ENCODE peak calls at places on chromosomes 11 and 22, in ten cellular contexts. E is GM12878, F is body of pancreas, H is heart left ventricle, G is A549, A is right lobe of liver, Z is HepG2, V is HCT116, U is gastrocnemius medialis, M is K562. P is an unnamed sample. For H3K4me1, the result is how much of the 10 kb centered on the place peaks cover.

GRCh38 chr11:82907376-82907775 is 5.8 kb downstream of the DDIAS start:
- ATAC-seq in M (no peak), V (no peak), G (no peak), A (no peak), Z (no peak), U (no peak), H (no peak), E (no peak), F (no peak), P (no peak)

GRCh38 chr22:50245214-50246072 is 620 bp upstream of the TUBGCP6 start:
- ATAC-seq in V (peak), G (peak), U (peak), H (peak), Z (peak), M (peak), F (peak), E (peak), A (peak), P (no peak)

GRCh38 chr22:32999039-32999861 is 58.9 kb downstream of the SYN3 start:
- ATAC-seq in A (no peak), G (no peak), F (no peak), E (no peak), U (no peak), Z (no peak), V (no peak), M (no peak), H (no peak), P (no peak)

GRCh38 chr11:132312161-132312560 is 941.7 kb downstream of the NTM start:
- ATAC-seq in F (no peak), H (no peak), G (no peak), V (no peak), U (no peak), A (no peak), Z (no peak), M (no peak), E (peak), P (no peak)

GRCh38 chr22:48786679-48786996 is 1041.0 kb downstream of the BRD1 start:
- ATAC-seq in U (no peak), F (no peak), H (no peak), E (no peak), Z (peak), G (no peak), A (peak), M (no peak), V (no peak), P (no peak)

GRCh38 chr11:132658696-132659095 is 873.6 kb downstream of the OPCML start:
- ATAC-seq in M (no peak), A (no peak), E (no peak), H (no peak), V (no peak), F (no peak), Z (no peak), U (no peak), G (no peak), P (no peak)

GRCh38 chr11:35033011-35033410 is 106.0 kb upstream of the CD44 start:
- ATAC-seq in F (no peak), A (no peak), V (no peak), U (no peak), M (no peak), H (no peak), E (no peak), G (no peak), Z (no peak), P (no peak)

GRCh38 chr11:20041499-20041898 is 118.8 kb downstream of the DBX1 start:
- ATAC-seq in E (no peak), U (no peak), M (no peak), V (no peak), F (no peak), Z (no peak), H (no peak), G (no peak), A (peak), P (no peak)

GRCh38 chr22:35629406-35630234 is 12.5 kb upstream of the MB start:
- ATAC-seq in U (no peak), Z (no peak), F (peak), G (peak), M (no peak), A (no peak), V (peak), E (peak), H (peak), P (peak)

GRCh38 chr11:74627381-74627780 is 35.0 kb downstream of the POLD3 start:
- ATAC-seq in A (no peak), G (no peak), U (no peak), E (peak), F (no peak), M (no peak), H (no peak), Z (no peak), V (no peak), P (no peak)

GRCh38 chr11:408154-409007 is 6.4 kb downstream of the SIGIRR start:
- ATAC-seq in V (no peak), U (no peak), H (no peak), M (no peak), F (no peak), E (no peak), Z (peak), G (no peak), A (no peak), P (no peak)

GRCh38 chr11:73521621-73522020 is 76.3 kb downstream of the FAM168A start:
- ATAC-seq in G (no peak), A (no peak), H (no peak), M (no peak), F (no peak), E (peak), Z (no peak), U (no peak), V (peak), P (no peak)

GRCh38 chr11:103164093-103164796 is 55.0 kb downstream of the DYNC2H1 start:
- ATAC-seq in E (no peak), F (peak), H (no peak), V (no peak), M (no peak), U (no peak), G (no peak), Z (no peak), A (no peak), P (no peak)

GRCh38 chr11:32671051-32671450 is 87.4 kb downstream of the EIF3M start:
- ATAC-seq in V (no peak), Z (no peak), U (no peak), M (no peak), A (no peak), F (no peak), G (no peak), E (no peak), H (peak), P (no peak)

GRCh38 chr11:88348870-88349269 is 11.3 kb upstream of the CTSC start:
- ATAC-seq in M (peak), H (no peak), A (no peak), G (no peak), E (no peak), F (no peak), V (no peak), U (peak), Z (no peak), P (no peak)

GRCh38 chr11:78319453-78319955 is 98.1 kb downstream of the GAB2 start:
- ATAC-seq in F (no peak), U (no peak), E (no peak), A (no peak), M (peak), V (no peak), G (no peak), Z (no peak), H (peak), P (no peak)

GRCh38 chr11:40118780-40119179 is 1340.7 kb downstream of the LRRC4C start:
- ATAC-seq in V (no peak), Z (no peak), M (no peak), U (no peak), G (no peak), F (no peak), E (no peak), H (no peak), A (no peak), P (no peak)

GRCh38 chr11:80083561-80083960 is 642.7 kb upstream of the TENM4 start:
- ATAC-seq in H (no peak), V (no peak), A (no peak), U (no peak), F (no peak), M (no peak), G (no peak), E (no peak), Z (no peak), P (no peak)

GRCh38 chr11:131928992-131929391 is 558.6 kb downstream of the NTM start:
- ATAC-seq in E (peak), U (no peak), F (no peak), Z (no peak), H (no peak), M (no peak), G (no peak), V (no peak), A (peak), P (no peak)

GRCh38 chr22:30574095-30574981 is at the start of gene GAL3ST1:
- ATAC-seq in U (no peak), G (peak), E (no peak), H (peak), Z (peak), M (no peak), A (peak), V (peak), F (peak), P (no peak)

GRCh38 chr11:67468509-67468834 is 579 bp downstream of the TMEM134 start:
- ATAC-seq in Z (peak), H (no peak), V (peak), F (peak), M (no peak), A (no peak), E (peak), U (no peak), G (peak), P (no peak)

GRCh38 chr11:6666302-6667183 is 10.9 kb upstream of the DCHS1 start:
- ATAC-seq in A (no peak), V (no peak), M (no peak), U (no peak), E (peak), F (no peak), Z (no peak), H (no peak), G (no peak), P (no peak)

GRCh38 chr11:83057721-83058120 is 14.0 kb downstream of the RAB30 start:
- ATAC-seq in A (no peak), E (no peak), V (no peak), F (no peak), Z (no peak), M (no peak), G (no peak), U (peak), H (no peak), P (no peak)

GRCh38 chr22:20219667-20220628 is 48.2 kb downstream of the RTN4R start:
- ATAC-seq in U (no peak), H (no peak), Z (no peak), M (peak), E (no peak), F (no peak), A (no peak), V (peak), G (no peak), P (no peak)

GRCh38 chr11:83835423-83835822 is 549.3 kb upstream of the CCDC90B start:
- ATAC-seq in M (no peak), F (no peak), Z (no peak), V (no peak), H (no peak), E (peak), U (no peak), G (no peak), A (no peak), P (no peak)

GRCh38 chr11:3655548-3655947 is 10.6 kb downstream of the ART1 start:
- ATAC-seq in Z (no peak), U (no peak), E (peak), M (peak), A (no peak), G (no peak), F (no peak), H (no peak), V (peak), P (no peak)

GRCh38 chr11:105553015-105553414 is 56.9 kb upstream of the GRIA4 start:
- ATAC-seq in A (no peak), F (no peak), M (peak), U (no peak), Z (no peak), V (no peak), H (no peak), E (no peak), G (no peak), P (no peak)

GRCh38 chr11:117930668-117931330 is 1.6 kb upstream of the TMPRSS13 start:
- ATAC-seq in G (no peak), A (no peak), H (no peak), M (no peak), F (no peak), Z (no peak), U (no peak), V (no peak), E (peak), P (no peak)

GRCh38 chr11:88569342-88569741 is 231.8 kb upstream of the CTSC start:
- ATAC-seq in G (no peak), H (no peak), U (no peak), A (no peak), F (no peak), M (no peak), E (no peak), Z (no peak), V (no peak), P (no peak)

GRCh38 chr22:29820941-29821789 is 16.9 kb downstream of the ASCC2 start:
- ATAC-seq in V (peak), M (peak), Z (peak), H (peak), A (peak), F (peak), U (no peak), E (peak), G (peak), P (peak)

GRCh38 chr11:70040452-70040851 is 37.7 kb upstream of the ANO1 start:
- ATAC-seq in M (no peak), H (no peak), E (no peak), Z (no peak), V (no peak), F (no peak), G (no peak), U (no peak), A (peak), P (no peak)

GRCh38 chr11:59857444-59858434 is 8.5 kb downstream of the TCN1 start:
- ATAC-seq in M (peak), H (no peak), Z (no peak), G (peak), A (no peak), V (peak), F (peak), U (no peak), E (no peak), P (no peak)

GRCh38 chr11:120316880-120317688 is 8.0 kb upstream of the TLCD5 start:
- ATAC-seq in F (peak), M (peak), E (peak), U (peak), A (peak), H (peak), G (no peak), V (peak), Z (no peak), P (peak)

GRCh38 chr11:128814856-128815705 is 52.0 kb downstream of the KCNJ1 start:
- ATAC-seq in H (peak), Z (no peak), M (peak), A (peak), G (no peak), F (no peak), V (peak), U (no peak), E (no peak), P (peak)

GRCh38 chr22:27299181-27300085 is 502.1 kb downstream of the MN1 start:
- ATAC-seq in V (no peak), Z (no peak), H (peak), M (no peak), U (no peak), E (no peak), F (no peak), A (no peak), G (no peak), P (peak)

GRCh38 chr11:114246321-114247069 is 49.7 kb upstream of the NNMT start:
- ATAC-seq in U (no peak), A (no peak), Z (no peak), E (no peak), V (no peak), F (no peak), M (peak), G (no peak), H (no peak), P (no peak)

GRCh38 chr22:38316340-38317236 is 645 bp downstream of the CSNK1E start:
- ATAC-seq in F (peak), H (peak), G (peak), A (peak), M (peak), E (peak), Z (peak), V (peak), U (peak), P (peak)
- H3K4me1 ChIP-seq in F (under half), H (half or more), G (under half), A (under half), M (under half), E (under half), Z (half or more), V (under half), U (under half), P (half or more)

GRCh38 chr22:39291501-39291900 is 27.9 kb downstream of the RPL3 start:
- ATAC-seq in V (no peak), F (no peak), E (no peak), U (no peak), G (no peak), Z (peak), A (no peak), H (no peak), M (peak), P (no peak)
- TF ChIP-seq CTCF in V (no peak), F (no peak), E (peak), U (no peak), G (peak), Z (peak), A (no peak), H (no peak), M (peak), P (no peak)

GRCh38 chr22:24460418-24461089 is 33.2 kb downstream of the ADORA2A start:
- ATAC-seq in V (no peak), U (no peak), H (no peak), Z (peak), M (peak), F (no peak), E (peak), A (peak), G (no peak), P (no peak)
- TF ChIP-seq POLR2A in V (no peak), U (no peak), H (no peak), Z (no peak), M (no peak), F (no peak), E (peak), A (no peak), G (no peak), P (no peak)

GRCh38 chr11:45093761-45094455 is 52.5 kb upstream of the PRDM11 start:
- ATAC-seq in G (no peak), A (no peak), H (no peak), E (no peak), Z (no peak), M (no peak), V (no peak), U (no peak), F (no peak), P (no peak)

GRCh38 chr11:45092901-45093760 is 53.3 kb upstream of the PRDM11 start:
- ATAC-seq in M (no peak), V (no peak), U (no peak), A (no peak), E (no peak), H (no peak), F (no peak), Z (no peak), G (no peak), P (no peak)

GRCh38 chr11:45089845-45090499 is 56.5 kb upstream of the PRDM11 start:
- ATAC-seq in G (peak), E (no peak), A (no peak), V (peak), F (peak), Z (peak), U (no peak), H (peak), M (peak), P (no peak)

GRCh38 chr11:45090607-45091006 is 55.8 kb upstream of the PRDM11 start:
- ATAC-seq in Z (no peak), V (no peak), G (no peak), H (no peak), A (peak), M (no peak), U (no peak), F (no peak), E (no peak), P (no peak)

GRCh38 chr11:45091563-45092392 is 54.7 kb upstream of the PRDM11 start:
- ATAC-seq in E (no peak), G (no peak), U (no peak), V (no peak), M (no peak), A (peak), F (no peak), H (no peak), Z (no peak), P (no peak)
- H3K4me1 ChIP-seq in E (under half), G (under half), U (under half), V (under half), M (under half), A (under half), F (under half), H (half or more), Z (under half), P (under half)

GRCh38 chr11:58577441-58578135 is 1.3 kb upstream of the ZFP91 start:
- ATAC-seq in A (no peak), V (peak), U (peak), E (peak), F (no peak), G (peak), Z (peak), H (peak), M (peak), P (peak)
- TF ChIP-seq CTCF in A (no peak), V (no peak), U (no peak), E (no peak), F (no peak), G (no peak), Z (no peak), H (no peak), M (no peak), P (no peak)

DNA sequence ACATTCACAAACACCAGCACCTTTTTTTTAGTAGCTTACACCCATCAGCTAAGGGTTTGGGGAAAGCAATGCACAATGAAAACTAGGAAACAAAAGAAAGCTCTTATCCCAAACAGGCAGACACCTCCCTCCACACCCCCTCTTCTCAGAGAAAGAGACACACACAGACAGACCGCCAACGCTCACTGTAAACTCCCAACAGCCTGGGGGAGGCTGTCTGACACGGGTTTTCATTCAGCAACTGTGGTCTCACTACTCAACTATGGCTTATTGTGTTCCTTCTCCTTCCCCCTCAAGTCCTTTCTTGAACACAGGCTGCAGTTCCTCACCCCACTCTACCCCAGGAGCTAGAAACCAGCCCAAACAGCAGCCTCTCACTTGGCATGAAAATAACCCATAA is 123.4 kb downstream of the C11orf58 start:
- ATAC-seq in F (no peak), G (no peak), A (no peak), Z (no peak), U (no peak), H (no peak), V (no peak), M (peak), E (no peak), P (no peak)
- TF ChIP-seq POLR2A in F (no peak), G (no peak), A (no peak), Z (no peak), U (no peak), H (no peak), V (no peak), M (no peak), E (no peak), P (no peak)

GRCh38 chr22:17430298-17430900 is 61.1 kb downstream of the CECR2 start:
- ATAC-seq in F (no peak), G (no peak), E (no peak), V (no peak), A (peak), U (peak), H (peak), M (peak), Z (no peak), P (peak)
- H3K4me1 ChIP-seq in F (under half), G (under half), E (under half), V (under half), A (under half), U (half or more), H (under half), M (under half), Z (under half), P (under half)

GRCh38 chr22:38706885-38707180 is 1.1 kb downstream of the GTPBP1 start:
- ATAC-seq in Z (no peak), H (no peak), V (no peak), M (no peak), F (no peak), U (no peak), A (no peak), E (no peak), G (no peak), P (no peak)

GRCh38 chr22:38704568-38705234 is 1.0 kb upstream of the GTPBP1 start:
- ATAC-seq in V (no peak), E (no peak), G (no peak), M (no peak), H (no peak), A (no peak), U (no peak), Z (no peak), F (no peak), P (no peak)

GRCh38 chr22:38707346-38707745 is 1.6 kb downstream of the GTPBP1 start:
- ATAC-seq in H (no peak), V (no peak), A (no peak), E (no peak), M (peak), Z (no peak), F (no peak), G (no peak), U (peak), P (no peak)

GRCh38 chr22:38706101-38706884 is 549 bp downstream of the GTPBP1 start:
- ATAC-seq in F (peak), H (peak), V (peak), A (no peak), Z (peak), U (peak), E (peak), G (peak), M (peak), P (peak)

GRCh38 chr22:38705235-38706100 is at the start of gene GTPBP1:
- ATAC-seq in H (peak), A (peak), U (peak), Z (peak), G (peak), V (peak), F (peak), M (peak), E (peak), P (peak)
- TF ChIP-seq CTCF in H (peak), A (peak), U (no peak), Z (peak), G (no peak), V (no peak), F (no peak), M (peak), E (no peak), P (no peak)

GRCh38 chr11:13445588-13445987 is 17.4 kb downstream of the BTBD10 start:
- ATAC-seq in H (no peak), M (no peak), E (no peak), G (no peak), A (no peak), U (no peak), Z (no peak), V (no peak), F (no peak), P (no peak)

GRCh38 chr11:13449522-13449921 is 13.5 kb downstream of the BTBD10 start:
- ATAC-seq in H (no peak), U (no peak), G (no peak), A (no peak), V (no peak), E (no peak), M (no peak), F (no peak), Z (no peak), P (no peak)

GRCh38 chr11:13450832-13451397 is 12.1 kb downstream of the BTBD10 start:
- ATAC-seq in F (no peak), H (no peak), A (peak), E (peak), M (no peak), Z (no peak), G (no peak), U (no peak), V (no peak), P (no peak)

GRCh38 chr11:13446444-13446843 is 16.6 kb downstream of the BTBD10 start:
- ATAC-seq in Z (no peak), G (no peak), F (no peak), U (no peak), M (no peak), A (no peak), E (no peak), H (no peak), V (no peak), P (no peak)

GRCh38 chr11:13448876-13449275 is 14.1 kb downstream of the BTBD10 start:
- ATAC-seq in Z (no peak), U (peak), E (peak), M (peak), V (no peak), G (no peak), A (peak), F (no peak), H (peak), P (peak)
- TF ChIP-seq POLR2A in Z (no peak), U (no peak), E (no peak), M (no peak), V (no peak), G (no peak), A (no peak), F (no peak), H (no peak), P (no peak)

P was measured in gastroesophageal sphincter.